ENCODE peak calls at places on chromosome 11, in four cellular contexts. V is stimulated activated CD8-positive, alpha-beta memory T cell treated with anti-CD3 and anti-CD28 coated beads, Interleukin-12 subunit alpha, Interleukin-12 subunit beta, amount 100 ng/mL, for 4 hours; Q is cardiac muscle cell; M is lung. Y is an unnamed sample.
A peak's percentile ranks its signal among the peaks of the same experiment; 100 is the strongest.

GRCh38 chr11:69403556-69404215 is 77.8 kb upstream of the LINC01488 start:
- DNase-seq in V (no peak), Q (no peak), M (no peak), Y (no peak)

GRCh38 chr11:64246874-64247728 is at the start of gene PPP1R14B:
- DNase-seq in V (peak; percentile 67), Q (peak; percentile 91), M (peak; percentile 87), Y (no peak)

GRCh38 chr11:27678242-27678641 is 22.0 kb downstream of the BDNF start:
- DNase-seq in V (no peak), Q (no peak), M (no peak), Y (no peak)

GRCh38 chr11:74844865-74845264 is 96.2 kb downstream of the RNF169 start:
- DNase-seq in V (no peak), Q (no peak), M (no peak), Y (no peak)

GRCh38 chr11:75527938-75528845 is 2.5 kb upstream of the GDPD5 start:
- DNase-seq in V (no peak), Q (no peak), M (no peak), Y (no peak)

GRCh38 chr11:23594755-23595154 is 734.5 kb upstream of the CCDC179 start:
- DNase-seq in V (no peak), Q (no peak), M (no peak), Y (no peak)

GRCh38 chr11:17021550-17021949 is 7.3 kb upstream of the PLEKHA7 start:
- DNase-seq in V (no peak), Q (no peak), M (no peak), Y (no peak)

GRCh38 chr11:124643605-124644425 is 21.2 kb downstream of the TBRG1 start:
- DNase-seq in V (no peak), Q (peak; percentile 93), M (no peak), Y (no peak)

GRCh38 chr11:66934971-66935779 is 23.0 kb downstream of the PC start:
- DNase-seq in V (no peak), Q (peak; percentile 88), M (no peak), Y (no peak)

GRCh38 chr11:121651267-121651625 is 198.5 kb upstream of the SORL1-AS1 start:
- DNase-seq in V (no peak), Q (no peak), M (no peak), Y (no peak)

GRCh38 chr11:10838083-10838482 is 19.8 kb downstream of the ZBED5 start:
- DNase-seq in V (no peak), Q (no peak), M (no peak), Y (no peak)

GRCh38 chr11:111982019-111982464 is 43.2 kb upstream of the DLAT start:
- DNase-seq in V (no peak), Q (peak; percentile 58), M (peak; percentile 82), Y (peak; percentile 31)

GRCh38 chr11:11910541-11910940 is 68.8 kb downstream of the USP47 start:
- DNase-seq in V (no peak), Q (no peak), M (no peak), Y (no peak)

GRCh38 chr11:37002831-37003230 is 404.8 kb upstream of the RAG2 start:
- DNase-seq in V (no peak), Q (no peak), M (no peak), Y (no peak)

GRCh38 chr11:72989727-72990126 is 152.4 kb downstream of the FCHSD2 start:
- DNase-seq in V (no peak), Q (peak; percentile 68), M (no peak), Y (no peak)

GRCh38 chr11:35951659-35952058 is 7.8 kb downstream of the LDLRAD3 start:
- DNase-seq in V (no peak), Q (no peak), M (no peak), Y (no peak)

Y was measured in HCT116.